ENCODE peak calls at places on chromosome 13, in six cellular contexts. J is heart left ventricle, Y is keratinocyte, M is PC-3, T is astrocyte of the spinal cord, D is osteoblast. A is an unnamed sample.

GRCh38 chr13:51331354-51331861 is 8.1 kb upstream of the SERPINE3 start:
- DNase-seq in J (no peak), M (no peak), T (no peak), Y (no peak), D (no peak), A (no peak)

GRCh38 chr13:20401958-20402856 is 123.5 kb downstream of the CRYL1 start:
- DNase-seq in J (no peak), M (peak; percentile 91), D (peak; percentile 86), Y (no peak), T (peak; percentile 20), A (peak; percentile 44)

GRCh38 chr13:28492527-28493367 is 2.2 kb downstream of the FLT1 start:
- DNase-seq in M (no peak), Y (no peak), T (no peak), J (no peak), D (no peak), A (no peak)

GRCh38 chr13:39259371-39259770 is 221.1 kb downstream of the NHLRC3 start:
- DNase-seq in M (no peak), D (no peak), J (no peak), Y (no peak), T (no peak), A (no peak)

GRCh38 chr13:78192721-78193120 is 274.1 kb upstream of the EDNRB start:
- DNase-seq in D (no peak), M (peak; percentile 19), T (no peak), Y (no peak), J (no peak), A (peak; percentile 51)

GRCh38 chr13:20451397-20451796 is 74.3 kb downstream of the CRYL1 start:
- DNase-seq in D (no peak), M (no peak), T (no peak), Y (no peak), J (no peak), A (no peak)

GRCh38 chr13:84553252-84553651 is 671.0 kb upstream of the SLITRK1 start:
- DNase-seq in D (no peak), Y (no peak), J (no peak), T (no peak), M (no peak), A (no peak)

GRCh38 chr13:23500858-23501257 is 67.4 kb upstream of the SACS start:
- DNase-seq in Y (no peak), J (no peak), D (peak; percentile 90), T (peak; percentile 83), M (peak; percentile 85), A (peak; percentile 86)

GRCh38 chr13:50125556-50126377 is 110.5 kb downstream of the KCNRG start:
- DNase-seq in J (peak; percentile 95), D (peak; percentile 97), T (peak; percentile 90), Y (no peak), M (peak; percentile 53), A (peak; percentile 87)

GRCh38 chr13:41232715-41233114 is 30.7 kb downstream of the MTRF1 start:
- DNase-seq in J (no peak), Y (no peak), M (no peak), D (no peak), T (no peak), A (no peak)

GRCh38 chr13:101757446-101758039 is 305.1 kb downstream of the ITGBL1 start:
- DNase-seq in D (peak; percentile 26), M (peak; percentile 70), T (peak; percentile 63), J (no peak), Y (peak; percentile 0), A (peak; percentile 71)

GRCh38 chr13:19605161-19605955 is 28.1 kb upstream of the MPHOSPH8 start:
- DNase-seq in M (peak; percentile 91), Y (peak; percentile 78), D (peak; percentile 67), J (no peak), T (no peak), A (no peak)

GRCh38 chr13:87274209-87274819 is 396.9 kb upstream of the SLITRK5 start:
- DNase-seq in T (peak; percentile 70), Y (no peak), J (no peak), M (peak; percentile 69), D (no peak), A (peak; percentile 43)

GRCh38 chr13:34340534-34340933 is 522.6 kb downstream of the RFC3 start:
- DNase-seq in M (peak; percentile 85), T (no peak), D (no peak), J (no peak), Y (peak; percentile 55), A (peak; percentile 57)

GRCh38 chr13:30804474-30804873 is 69.1 kb downstream of the ALOX5AP start:
- DNase-seq in J (no peak), Y (no peak), D (no peak), T (no peak), M (no peak), A (no peak)

GRCh38 chr13:111382411-111382810 is 62.0 kb downstream of the TEX29 start:
- DNase-seq in M (no peak), Y (no peak), J (no peak), T (no peak), D (no peak), A (no peak)

GRCh38 chr13:97308735-97309429 is 86.7 kb downstream of the MBNL2 start:
- DNase-seq in D (no peak), J (no peak), T (no peak), M (peak; percentile 44), Y (no peak), A (peak; percentile 33)

GRCh38 chr13:23159205-23159586 is 21.6 kb upstream of the SGCG start:
- DNase-seq in T (no peak), J (no peak), D (peak; percentile 83), M (peak; percentile 31), Y (no peak), A (peak; percentile 16)

GRCh38 chr13:34201050-34201913 is 383.3 kb downstream of the RFC3 start:
- DNase-seq in T (peak; percentile 19), M (peak; percentile 83), D (peak; percentile 65), Y (no peak), J (peak; percentile 16), A (peak; percentile 90)

GRCh38 chr13:80374453-80374852 is 33.5 kb upstream of the SPRY2 start:
- DNase-seq in Y (no peak), M (no peak), D (no peak), J (peak; percentile 36), T (no peak), A (no peak)

GRCh38 chr13:41006296-41006695 is 12.8 kb downstream of the ELF1 start:
- DNase-seq in Y (no peak), T (no peak), D (no peak), J (no peak), M (no peak), A (no peak)

GRCh38 chr13:47087841-47088240 is 191.0 kb upstream of the HTR2A start:
- DNase-seq in Y (no peak), J (no peak), M (no peak), D (peak; percentile 57), T (peak; percentile 79), A (peak; percentile 26)

GRCh38 chr13:37481858-37482227 is 116.7 kb downstream of the POSTN start:
- DNase-seq in M (no peak), T (no peak), Y (no peak), D (no peak), J (no peak), A (no peak)

GRCh38 chr13:75812751-75813181 is 176.6 kb downstream of the LMO7 start:
- DNase-seq in D (no peak), M (no peak), Y (no peak), T (peak; percentile 51), J (no peak), A (peak; percentile 64)

GRCh38 chr13:41054212-41054877 is 7.0 kb upstream of the WBP4 start:
- DNase-seq in M (peak; percentile 72), J (no peak), T (peak; percentile 61), D (peak; percentile 50), Y (no peak), A (peak; percentile 72)

GRCh38 chr13:61684976-61685682 is 269.5 kb upstream of the PCDH20 start:
- DNase-seq in Y (no peak), M (no peak), D (no peak), J (no peak), T (no peak), A (no peak)

GRCh38 chr13:37068962-37069361 is 9.5 kb upstream of the SUPT20H start:
- DNase-seq in Y (no peak), T (peak; percentile 16), J (no peak), M (peak; percentile 25), D (no peak), A (peak; percentile 44)

GRCh38 chr13:110923086-110923485 is 8.2 kb upstream of the ANKRD10 start:
- DNase-seq in D (no peak), Y (no peak), T (no peak), J (no peak), M (no peak), A (no peak)

GRCh38 chr13:30735025-30735967 is at the start of gene ALOX5AP:
- DNase-seq in Y (no peak), M (no peak), J (no peak), D (no peak), T (no peak), A (no peak)

GRCh38 chr13:94968040-94968756 is 255.9 kb upstream of the SOX21 start:
- DNase-seq in M (no peak), J (no peak), Y (no peak), D (no peak), T (peak; percentile 35), A (no peak)

GRCh38 chr13:40292536-40292935 is 373.9 kb downstream of the FOXO1 start:
- DNase-seq in M (no peak), D (no peak), Y (no peak), J (no peak), T (no peak), A (no peak)

GRCh38 chr13:33176526-33176925 is 109.0 kb downstream of the STARD13 start:
- DNase-seq in Y (no peak), M (no peak), D (no peak), J (no peak), T (no peak), A (no peak)

GRCh38 chr13:110617326-110618072 is 2.2 kb downstream of the NAXD start:
- DNase-seq in D (no peak), J (no peak), T (peak; percentile 84), Y (no peak), M (no peak), A (peak; percentile 79)

GRCh38 chr13:40668335-40668734 is 1.9 kb upstream of the FOXO1 start:
- DNase-seq in T (no peak), D (peak; percentile 86), Y (no peak), M (no peak), J (peak; percentile 50), A (peak; percentile 36)

GRCh38 chr13:27170521-27171243 is 929 bp downstream of the USP12 start:
- DNase-seq in J (peak; percentile 49), T (peak; percentile 71), Y (no peak), M (peak; percentile 26), D (peak; percentile 85), A (no peak)

GRCh38 chr13:48223016-48223385 is 10.0 kb upstream of the ITM2B start:
- DNase-seq in M (no peak), D (no peak), T (no peak), J (no peak), Y (no peak), A (no peak)
- H3K4me3 ChIP-seq in M (peak overlapping the region; percentile 47), D (peak overlapping the region; percentile 77), T (no peak overlapping the region), J (peak overlapping the region; percentile 17), Y (no peak overlapping the region), A (no peak overlapping the region)

GRCh38 chr13:53200498-53201453 is 172.2 kb downstream of the OLFM4 start:
- DNase-seq in T (no peak), D (peak; percentile 71), J (peak; percentile 22), M (no peak), Y (no peak), A (no peak)
- TF ChIP-seq CTCF in T (peak; percentile 25), D (no peak), J (peak; percentile 24), M (no peak), Y (peak; percentile 79), A (peak; percentile 22)

GRCh38 chr13:113045214-113046007 is 60.2 kb upstream of the F7 start:
- DNase-seq in D (no peak), Y (no peak), M (no peak), J (no peak), T (no peak), A (no peak)
- H3K4me3 ChIP-seq in D (no peak overlapping the region), Y (no peak overlapping the region), M (no peak overlapping the region), J (no peak overlapping the region), T (no peak overlapping the region), A (no peak overlapping the region)

GRCh38 chr13:72565893-72566292 is 161.5 kb downstream of the MZT1 start:
- DNase-seq in J (no peak), M (peak; percentile 53), T (peak; percentile 49), D (no peak), Y (no peak), A (peak; percentile 42)
- TF ChIP-seq CTCF in J (peak; percentile 51), M (peak; percentile 69), T (peak; percentile 59), D (peak; percentile 47), Y (no peak), A (peak; percentile 51)

A was measured in cardiac fibroblast.